ENCODE peak calls at places on chromosomes 12 and 14, in six cellular contexts. One of them, this sample, is unnamed.
A peak's percentile ranks its signal among the peaks of the same experiment; 100 is the strongest.

GRCh38 chr12:20798561-20798960 is 11.9 kb upstream of the SLCO1B3 start:
- DNase-seq in GM12878: no peak
- DNase-seq in SK-N-SH: peak; percentile 14
- DNase-seq in HepG2: peak; percentile 46
- DNase-seq in K562: no peak
- DNase-seq in HCT116: peak; percentile 7
- DNase-seq in this sample: peak; percentile 62

GRCh38 chr12:39368096-39368495 is 74.8 kb downstream of the KIF21A start:
- DNase-seq in GM12878: no peak
- DNase-seq in SK-N-SH: no peak
- DNase-seq in HepG2: no peak
- DNase-seq in K562: no peak
- DNase-seq in HCT116: no peak
- DNase-seq in this sample: no peak

GRCh38 chr14:102873546-102874061 is 48.9 kb upstream of the AMN start:
- DNase-seq in GM12878: no peak
- DNase-seq in SK-N-SH: no peak
- DNase-seq in HepG2: peak; percentile 88
- DNase-seq in K562: no peak
- DNase-seq in HCT116: no peak
- DNase-seq in this sample: no peak

GRCh38 chr12:6771509-6772330 is 600 bp upstream of the LAG3 start:
- DNase-seq in GM12878: no peak
- DNase-seq in SK-N-SH: no peak
- DNase-seq in HepG2: no peak
- DNase-seq in K562: no peak
- DNase-seq in HCT116: no peak
- DNase-seq in this sample: no peak

GRCh38 chr14:24042733-24043132 is 9.1 kb upstream of the CARMIL3 start:
- DNase-seq in GM12878: no peak
- DNase-seq in SK-N-SH: no peak
- DNase-seq in HepG2: no peak
- DNase-seq in K562: no peak
- DNase-seq in HCT116: no peak
- DNase-seq in this sample: no peak

GRCh38 chr12:78933014-78933413 is 68.4 kb downstream of the SYT1 start:
- DNase-seq in GM12878: no peak
- DNase-seq in SK-N-SH: no peak
- DNase-seq in HepG2: no peak
- DNase-seq in K562: no peak
- DNase-seq in HCT116: no peak
- DNase-seq in this sample: no peak

GRCh38 chr12:63064080-63064479 is 86.9 kb downstream of the AVPR1A start:
- DNase-seq in GM12878: no peak
- DNase-seq in SK-N-SH: no peak
- DNase-seq in HepG2: no peak
- DNase-seq in K562: no peak
- DNase-seq in HCT116: no peak
- DNase-seq in this sample: no peak

GRCh38 chr12:51973560-51973959 is 22.1 kb downstream of the ACVR1B start:
- DNase-seq in GM12878: no peak
- DNase-seq in SK-N-SH: no peak
- DNase-seq in HepG2: no peak
- DNase-seq in K562: no peak
- DNase-seq in HCT116: no peak
- DNase-seq in this sample: no peak

GRCh38 chr12:40056357-40056756 is 49.5 kb downstream of the SLC2A13 start:
- DNase-seq in GM12878: no peak
- DNase-seq in SK-N-SH: no peak
- DNase-seq in HepG2: no peak
- DNase-seq in K562: no peak
- DNase-seq in HCT116: no peak
- DNase-seq in this sample: no peak

GRCh38 chr14:76546426-76547221 is 170.7 kb downstream of the ESRRB start:
- DNase-seq in GM12878: no peak
- DNase-seq in SK-N-SH: peak; percentile 65
- DNase-seq in HepG2: peak; percentile 25
- DNase-seq in K562: peak; percentile 62
- DNase-seq in HCT116: peak; percentile 50
- DNase-seq in this sample: no peak

GRCh38 chr14:96275182-96276112 is 19.4 kb downstream of the BDKRB1 start:
- DNase-seq in GM12878: peak; percentile 7
- DNase-seq in SK-N-SH: peak; percentile 78
- DNase-seq in HepG2: peak; percentile 44
- DNase-seq in K562: peak; percentile 70
- DNase-seq in HCT116: peak; percentile 29
- DNase-seq in this sample: peak; percentile 75

GRCh38 chr12:6092784-6093722 is 31.4 kb downstream of the VWF start:
- DNase-seq in GM12878: no peak
- DNase-seq in SK-N-SH: no peak
- DNase-seq in HepG2: no peak
- DNase-seq in K562: no peak
- DNase-seq in HCT116: peak; percentile 82
- DNase-seq in this sample: peak; percentile 46

GRCh38 chr12:52006726-52007157 is at the start of gene TAMALIN:
- DNase-seq in GM12878: no peak
- DNase-seq in SK-N-SH: peak; percentile 97
- DNase-seq in HepG2: no peak
- DNase-seq in K562: peak; percentile 82
- DNase-seq in HCT116: no peak
- DNase-seq in this sample: no peak

GRCh38 chr12:9781360-9781759 is 20.7 kb upstream of the CD69 start:
- DNase-seq in GM12878: no peak
- DNase-seq in SK-N-SH: no peak
- DNase-seq in HepG2: no peak
- DNase-seq in K562: no peak
- DNase-seq in HCT116: no peak
- DNase-seq in this sample: no peak

GRCh38 chr12:89016970-89017778 is 335.1 kb downstream of the DUSP6 start:
- DNase-seq in GM12878: no peak
- DNase-seq in SK-N-SH: peak; percentile 38
- DNase-seq in HepG2: peak; percentile 44
- DNase-seq in K562: peak; percentile 11
- DNase-seq in HCT116: peak; percentile 76
- DNase-seq in this sample: peak; percentile 15

GRCh38 chr14:22047105-22047504 is 373.5 kb upstream of the OR4E1 start:
- DNase-seq in GM12878: no peak
- DNase-seq in SK-N-SH: no peak
- DNase-seq in HepG2: peak; percentile 70
- DNase-seq in K562: no peak
- DNase-seq in HCT116: no peak
- DNase-seq in this sample: no peak

GRCh38 chr12:12461281-12461922 is 101.3 kb downstream of the DUSP16 start:
- DNase-seq in GM12878: no peak
- DNase-seq in SK-N-SH: no peak
- DNase-seq in HepG2: no peak
- DNase-seq in K562: no peak
- DNase-seq in HCT116: no peak
- DNase-seq in this sample: no peak

GRCh38 chr12:6383572-6384498 is at the start of gene LTBR:
- DNase-seq in GM12878: no peak
- DNase-seq in SK-N-SH: no peak
- DNase-seq in HepG2: peak; percentile 83
- DNase-seq in K562: peak; percentile 82
- DNase-seq in HCT116: no peak
- DNase-seq in this sample: peak; percentile 54

GRCh38 chr12:106020736-106021135 is 118.0 kb downstream of the NUAK1 start:
- DNase-seq in GM12878: no peak
- DNase-seq in SK-N-SH: no peak
- DNase-seq in HepG2: no peak
- DNase-seq in K562: no peak
- DNase-seq in HCT116: no peak
- DNase-seq in this sample: no peak
- TF ChIP-seq JUND in GM12878: no peak
- TF ChIP-seq JUND in SK-N-SH: no peak
- TF ChIP-seq JUND in HepG2: no peak
- TF ChIP-seq JUND in K562: no peak
- TF ChIP-seq JUND in HCT116: no peak
- TF ChIP-seq JUND in this sample: no peak

DNA sequence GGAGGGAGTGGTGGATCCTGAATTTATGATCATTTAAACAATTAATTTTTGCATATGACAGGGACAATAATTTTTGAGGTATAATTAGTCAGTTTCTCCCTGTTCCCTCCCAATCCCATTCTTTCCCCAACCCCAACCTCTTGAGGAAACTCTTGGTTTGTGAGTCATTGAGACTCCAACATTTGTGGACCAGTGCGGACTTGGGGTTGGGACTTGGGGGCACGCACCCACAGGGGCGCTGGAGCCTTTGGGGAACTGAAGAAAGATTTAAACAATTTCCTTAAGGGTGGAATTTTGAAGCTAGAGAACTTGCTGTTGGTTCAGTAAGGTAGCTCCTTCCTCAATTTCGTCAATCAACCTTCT is 17.4 kb upstream of the PTGR2 start:
- DNase-seq in GM12878: no peak
- DNase-seq in SK-N-SH: no peak
- DNase-seq in HepG2: no peak
- DNase-seq in K562: no peak
- DNase-seq in HCT116: no peak
- DNase-seq in this sample: no peak
- TF ChIP-seq JUND in GM12878: no peak
- TF ChIP-seq JUND in SK-N-SH: no peak
- TF ChIP-seq JUND in HepG2: no peak
- TF ChIP-seq JUND in K562: no peak
- TF ChIP-seq JUND in HCT116: no peak
- TF ChIP-seq JUND in this sample: no peak

GRCh38 chr12:46935448-46935847 is 109.7 kb upstream of the SLC38A4 start:
- DNase-seq in GM12878: no peak
- DNase-seq in SK-N-SH: no peak
- DNase-seq in HepG2: no peak
- DNase-seq in K562: no peak
- DNase-seq in HCT116: no peak
- DNase-seq in this sample: no peak
- TF ChIP-seq JUND in GM12878: no peak
- TF ChIP-seq JUND in SK-N-SH: no peak
- TF ChIP-seq JUND in HepG2: no peak
- TF ChIP-seq JUND in K562: no peak
- TF ChIP-seq JUND in HCT116: no peak
- TF ChIP-seq JUND in this sample: no peak

GRCh38 chr12:110498984-110499706 is 2.8 kb downstream of the VPS29 start:
- DNase-seq in GM12878: no peak
- DNase-seq in SK-N-SH: no peak
- DNase-seq in HepG2: peak; percentile 10
- DNase-seq in K562: no peak
- DNase-seq in HCT116: no peak
- DNase-seq in this sample: peak; percentile 28

GRCh38 chr12:110501722-110502448 is at the start of the genes RAD9B and VPS29:
- DNase-seq in GM12878: peak; percentile 97
- DNase-seq in SK-N-SH: peak; percentile 93
- DNase-seq in HepG2: peak; percentile 94
- DNase-seq in K562: peak; percentile 93
- DNase-seq in HCT116: peak; percentile 98
- DNase-seq in this sample: peak; percentile 99

GRCh38 chr12:110502449-110502738 is 263 bp downstream of the RAD9B start:
- DNase-seq in GM12878: no peak
- DNase-seq in SK-N-SH: no peak
- DNase-seq in HepG2: no peak
- DNase-seq in K562: no peak
- DNase-seq in HCT116: no peak
- DNase-seq in this sample: no peak

GRCh38 chr12:110503432-110503831 is 1.3 kb downstream of the RAD9B start:
- DNase-seq in GM12878: no peak
- DNase-seq in SK-N-SH: no peak
- DNase-seq in HepG2: no peak
- DNase-seq in K562: no peak
- DNase-seq in HCT116: no peak
- DNase-seq in this sample: no peak

GRCh38 chr12:110501378-110501721 is 561 bp downstream of the VPS29 start:
- DNase-seq in GM12878: no peak
- DNase-seq in SK-N-SH: peak; percentile 62
- DNase-seq in HepG2: peak; percentile 38
- DNase-seq in K562: no peak
- DNase-seq in HCT116: no peak
- DNase-seq in this sample: peak; percentile 81
- TF ChIP-seq JUND in GM12878: no peak
- TF ChIP-seq JUND in SK-N-SH: no peak
- TF ChIP-seq JUND in HepG2: no peak
- TF ChIP-seq JUND in K562: no peak
- TF ChIP-seq JUND in HCT116: no peak
- TF ChIP-seq JUND in this sample: no peak

GRCh38 chr12:130831876-130832405 is 7.1 kb downstream of the STX2 start:
- DNase-seq in GM12878: no peak
- DNase-seq in SK-N-SH: no peak
- DNase-seq in HepG2: no peak
- DNase-seq in K562: no peak
- DNase-seq in HCT116: no peak
- DNase-seq in this sample: no peak

GRCh38 chr12:130831246-130831645 is 7.8 kb downstream of the STX2 start:
- DNase-seq in GM12878: no peak
- DNase-seq in SK-N-SH: no peak
- DNase-seq in HepG2: no peak
- DNase-seq in K562: no peak
- DNase-seq in HCT116: no peak
- DNase-seq in this sample: no peak

GRCh38 chr12:130830246-130830551 is 8.9 kb downstream of the STX2 start:
- DNase-seq in GM12878: no peak
- DNase-seq in SK-N-SH: no peak
- DNase-seq in HepG2: no peak
- DNase-seq in K562: peak; percentile 49
- DNase-seq in HCT116: no peak
- DNase-seq in this sample: no peak

GRCh38 chr12:130835011-130835410 is 4.0 kb downstream of the STX2 start:
- DNase-seq in GM12878: no peak
- DNase-seq in SK-N-SH: no peak
- DNase-seq in HepG2: no peak
- DNase-seq in K562: no peak
- DNase-seq in HCT116: no peak
- DNase-seq in this sample: no peak

GRCh38 chr12:130832561-130833209 is 6.4 kb downstream of the STX2 start:
- DNase-seq in GM12878: no peak
- DNase-seq in SK-N-SH: no peak
- DNase-seq in HepG2: no peak
- DNase-seq in K562: peak; percentile 82
- DNase-seq in HCT116: no peak
- DNase-seq in this sample: no peak
- TF ChIP-seq JUND in GM12878: no peak
- TF ChIP-seq JUND in SK-N-SH: no peak
- TF ChIP-seq JUND in HepG2: no peak
- TF ChIP-seq JUND in K562: peak; percentile 77
- TF ChIP-seq JUND in HCT116: no peak
- TF ChIP-seq JUND in this sample: no peak

DNA sequence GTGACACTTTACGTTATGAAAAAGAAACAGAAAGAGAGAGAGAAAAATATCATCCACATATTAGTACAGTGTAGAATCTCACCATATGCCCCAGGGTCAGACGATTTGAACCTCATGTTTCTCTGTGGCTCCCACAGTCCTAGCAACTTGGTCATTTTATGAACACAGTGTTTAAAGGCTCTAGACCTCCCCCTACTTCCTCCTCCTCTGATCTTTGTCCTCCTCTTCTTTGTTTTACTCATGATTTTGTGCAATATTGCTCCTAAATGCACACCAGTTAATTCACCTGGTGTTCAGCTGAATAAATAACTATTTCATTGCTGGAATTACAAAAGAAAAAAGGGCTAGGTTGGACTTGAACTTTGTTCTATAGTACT is 18.2 kb downstream of the GLT1D1 start:
- DNase-seq in GM12878: no peak
- DNase-seq in SK-N-SH: no peak
- DNase-seq in HepG2: peak; percentile 16
- DNase-seq in K562: no peak
- DNase-seq in HCT116: no peak
- DNase-seq in this sample: no peak
- TF ChIP-seq JUND in GM12878: no peak
- TF ChIP-seq JUND in SK-N-SH: no peak
- TF ChIP-seq JUND in HepG2: no peak
- TF ChIP-seq JUND in K562: no peak
- TF ChIP-seq JUND in HCT116: no peak
- TF ChIP-seq JUND in this sample: no peak

This sample was measured in T47D.